ENCODE peak calls at places on chromosomes 13 and 19, in ten cellular contexts. One of them, this sample, is unnamed.

GRCh38 chr13:36251528-36251927 is 37.2 kb upstream of the SOHLH2 start:
- DNase-seq in H9: no peak
- DNase-seq in EL: no peak
- DNase-seq in progenitor cell of endocrine pancreas: no peak
- DNase-seq in stimulated activated naive CD4-positive, alpha-beta T cell: no peak
- DNase-seq in colonic mucosa: no peak
- DNase-seq in activated effector memory CD4-positive, alpha-beta T cell treated with anti-CD3 and anti-CD28 coated beads, Interleukin-2, amount 50 U/mL, for 16 hours: no peak
- DNase-seq in mesenchymal stem cell: no peak
- DNase-seq in pancreas: no peak
- DNase-seq in T-helper 2 cell: no peak
- DNase-seq in this sample: no peak

GRCh38 chr19:32189956-32190706 is 155.3 kb upstream of the ZNF507 start:
- DNase-seq in H9: no peak
- DNase-seq in EL: no peak
- DNase-seq in T-helper 2 cell: no peak
- DNase-seq in stimulated activated naive CD4-positive, alpha-beta T cell: no peak
- DNase-seq in mesenchymal stem cell: no peak
- DNase-seq in progenitor cell of endocrine pancreas: no peak
- DNase-seq in pancreas: no peak
- DNase-seq in activated effector memory CD4-positive, alpha-beta T cell treated with anti-CD3 and anti-CD28 coated beads, Interleukin-2, amount 50 U/mL, for 16 hours: no peak
- DNase-seq in colonic mucosa: no peak
- DNase-seq in this sample: no peak

GRCh38 chr13:41917641-41918040 is 43.3 kb downstream of the VWA8 start:
- DNase-seq in T-helper 2 cell: no peak
- DNase-seq in stimulated activated naive CD4-positive, alpha-beta T cell: no peak
- DNase-seq in progenitor cell of endocrine pancreas: no peak
- DNase-seq in EL: peak
- DNase-seq in H9: no peak
- DNase-seq in colonic mucosa: no peak
- DNase-seq in activated effector memory CD4-positive, alpha-beta T cell treated with anti-CD3 and anti-CD28 coated beads, Interleukin-2, amount 50 U/mL, for 16 hours: no peak
- DNase-seq in pancreas: no peak
- DNase-seq in mesenchymal stem cell: peak
- DNase-seq in this sample: no peak

GRCh38 chr19:51948979-51949378 is 21.7 kb downstream of the ZNF613 start:
- DNase-seq in EL: peak
- DNase-seq in progenitor cell of endocrine pancreas: no peak
- DNase-seq in activated effector memory CD4-positive, alpha-beta T cell treated with anti-CD3 and anti-CD28 coated beads, Interleukin-2, amount 50 U/mL, for 16 hours: no peak
- DNase-seq in mesenchymal stem cell: no peak
- DNase-seq in pancreas: peak
- DNase-seq in H9: no peak
- DNase-seq in stimulated activated naive CD4-positive, alpha-beta T cell: no peak
- DNase-seq in T-helper 2 cell: no peak
- DNase-seq in colonic mucosa: no peak
- DNase-seq in this sample: no peak

GRCh38 chr19:36019061-36019670 is 5.2 kb upstream of the ALKBH6 start:
- DNase-seq in pancreas: no peak
- DNase-seq in colonic mucosa: no peak
- DNase-seq in H9: no peak
- DNase-seq in T-helper 2 cell: no peak
- DNase-seq in progenitor cell of endocrine pancreas: no peak
- DNase-seq in mesenchymal stem cell: no peak
- DNase-seq in stimulated activated naive CD4-positive, alpha-beta T cell: no peak
- DNase-seq in activated effector memory CD4-positive, alpha-beta T cell treated with anti-CD3 and anti-CD28 coated beads, Interleukin-2, amount 50 U/mL, for 16 hours: no peak
- DNase-seq in EL: no peak
- DNase-seq in this sample: no peak

GRCh38 chr13:80338781-80339577 is 1.9 kb downstream of the SPRY2 start:
- DNase-seq in EL: peak
- DNase-seq in stimulated activated naive CD4-positive, alpha-beta T cell: no peak
- DNase-seq in pancreas: peak
- DNase-seq in T-helper 2 cell: no peak
- DNase-seq in progenitor cell of endocrine pancreas: peak
- DNase-seq in colonic mucosa: peak
- DNase-seq in activated effector memory CD4-positive, alpha-beta T cell treated with anti-CD3 and anti-CD28 coated beads, Interleukin-2, amount 50 U/mL, for 16 hours: no peak
- DNase-seq in mesenchymal stem cell: peak
- DNase-seq in H9: peak
- DNase-seq in this sample: peak

GRCh38 chr13:75458696-75459422 is 23.1 kb downstream of the TBC1D4 start:
- DNase-seq in activated effector memory CD4-positive, alpha-beta T cell treated with anti-CD3 and anti-CD28 coated beads, Interleukin-2, amount 50 U/mL, for 16 hours: no peak
- DNase-seq in H9: peak
- DNase-seq in progenitor cell of endocrine pancreas: no peak
- DNase-seq in mesenchymal stem cell: no peak
- DNase-seq in T-helper 2 cell: no peak
- DNase-seq in stimulated activated naive CD4-positive, alpha-beta T cell: no peak
- DNase-seq in EL: no peak
- DNase-seq in pancreas: peak
- DNase-seq in colonic mucosa: peak
- DNase-seq in this sample: peak

GRCh38 chr13:28179974-28180373 is 41.6 kb downstream of the PAN3 start:
- DNase-seq in H9: no peak
- DNase-seq in progenitor cell of endocrine pancreas: no peak
- DNase-seq in mesenchymal stem cell: no peak
- DNase-seq in EL: peak
- DNase-seq in colonic mucosa: no peak
- DNase-seq in T-helper 2 cell: no peak
- DNase-seq in pancreas: no peak
- DNase-seq in activated effector memory CD4-positive, alpha-beta T cell treated with anti-CD3 and anti-CD28 coated beads, Interleukin-2, amount 50 U/mL, for 16 hours: no peak
- DNase-seq in stimulated activated naive CD4-positive, alpha-beta T cell: no peak
- DNase-seq in this sample: no peak

GRCh38 chr13:31073859-31074718 is 87.6 kb downstream of the HSPH1 start:
- DNase-seq in EL: peak
- DNase-seq in T-helper 2 cell: no peak
- DNase-seq in pancreas: no peak
- DNase-seq in activated effector memory CD4-positive, alpha-beta T cell treated with anti-CD3 and anti-CD28 coated beads, Interleukin-2, amount 50 U/mL, for 16 hours: peak
- DNase-seq in progenitor cell of endocrine pancreas: no peak
- DNase-seq in colonic mucosa: no peak
- DNase-seq in stimulated activated naive CD4-positive, alpha-beta T cell: no peak
- DNase-seq in mesenchymal stem cell: peak
- DNase-seq in H9: no peak
- DNase-seq in this sample: no peak

GRCh38 chr13:76822691-76823267 is 63.4 kb downstream of the KCTD12 start:
- DNase-seq in T-helper 2 cell: no peak
- DNase-seq in activated effector memory CD4-positive, alpha-beta T cell treated with anti-CD3 and anti-CD28 coated beads, Interleukin-2, amount 50 U/mL, for 16 hours: no peak
- DNase-seq in EL: peak
- DNase-seq in stimulated activated naive CD4-positive, alpha-beta T cell: no peak
- DNase-seq in pancreas: no peak
- DNase-seq in colonic mucosa: no peak
- DNase-seq in H9: no peak
- DNase-seq in progenitor cell of endocrine pancreas: no peak
- DNase-seq in mesenchymal stem cell: peak
- DNase-seq in this sample: no peak

GRCh38 chr13:47100214-47100853 is 203.5 kb upstream of the HTR2A start:
- DNase-seq in pancreas: no peak
- DNase-seq in colonic mucosa: no peak
- DNase-seq in T-helper 2 cell: no peak
- DNase-seq in mesenchymal stem cell: peak
- DNase-seq in H9: no peak
- DNase-seq in stimulated activated naive CD4-positive, alpha-beta T cell: no peak
- DNase-seq in activated effector memory CD4-positive, alpha-beta T cell treated with anti-CD3 and anti-CD28 coated beads, Interleukin-2, amount 50 U/mL, for 16 hours: no peak
- DNase-seq in progenitor cell of endocrine pancreas: no peak
- DNase-seq in EL: no peak
- DNase-seq in this sample: no peak

GRCh38 chr13:78638216-78638615 is 20.7 kb downstream of the OBI1 start:
- DNase-seq in pancreas: no peak
- DNase-seq in stimulated activated naive CD4-positive, alpha-beta T cell: no peak
- DNase-seq in mesenchymal stem cell: no peak
- DNase-seq in EL: no peak
- DNase-seq in T-helper 2 cell: no peak
- DNase-seq in colonic mucosa: no peak
- DNase-seq in H9: no peak
- DNase-seq in activated effector memory CD4-positive, alpha-beta T cell treated with anti-CD3 and anti-CD28 coated beads, Interleukin-2, amount 50 U/mL, for 16 hours: no peak
- DNase-seq in progenitor cell of endocrine pancreas: no peak
- DNase-seq in this sample: no peak

GRCh38 chr19:14480695-14481069 is 5.5 kb upstream of the PTGER1 start:
- DNase-seq in progenitor cell of endocrine pancreas: no peak
- DNase-seq in pancreas: no peak
- DNase-seq in stimulated activated naive CD4-positive, alpha-beta T cell: no peak
- DNase-seq in mesenchymal stem cell: peak
- DNase-seq in EL: peak
- DNase-seq in colonic mucosa: no peak
- DNase-seq in activated effector memory CD4-positive, alpha-beta T cell treated with anti-CD3 and anti-CD28 coated beads, Interleukin-2, amount 50 U/mL, for 16 hours: no peak
- DNase-seq in T-helper 2 cell: no peak
- DNase-seq in H9: no peak
- DNase-seq in this sample: no peak

GRCh38 chr19:4583961-4584669 is 24.6 kb upstream of the SEMA6B start:
- DNase-seq in activated effector memory CD4-positive, alpha-beta T cell treated with anti-CD3 and anti-CD28 coated beads, Interleukin-2, amount 50 U/mL, for 16 hours: no peak
- DNase-seq in mesenchymal stem cell: peak
- DNase-seq in progenitor cell of endocrine pancreas: no peak
- DNase-seq in T-helper 2 cell: no peak
- DNase-seq in colonic mucosa: peak
- DNase-seq in H9: peak
- DNase-seq in pancreas: no peak
- DNase-seq in EL: no peak
- DNase-seq in stimulated activated naive CD4-positive, alpha-beta T cell: no peak
- DNase-seq in this sample: no peak

GRCh38 chr19:46173886-46174475 is 25.9 kb downstream of the IGFL2 start:
- DNase-seq in H9: no peak
- DNase-seq in EL: no peak
- DNase-seq in progenitor cell of endocrine pancreas: no peak
- DNase-seq in mesenchymal stem cell: no peak
- DNase-seq in T-helper 2 cell: no peak
- DNase-seq in stimulated activated naive CD4-positive, alpha-beta T cell: no peak
- DNase-seq in activated effector memory CD4-positive, alpha-beta T cell treated with anti-CD3 and anti-CD28 coated beads, Interleukin-2, amount 50 U/mL, for 16 hours: no peak
- DNase-seq in colonic mucosa: no peak
- DNase-seq in pancreas: no peak
- DNase-seq in this sample: no peak

GRCh38 chr19:4803736-4804695 is 12.5 kb downstream of the FEM1A start:
- DNase-seq in EL: peak
- DNase-seq in H9: peak
- DNase-seq in colonic mucosa: peak
- DNase-seq in progenitor cell of endocrine pancreas: peak
- DNase-seq in stimulated activated naive CD4-positive, alpha-beta T cell: peak
- DNase-seq in pancreas: peak
- DNase-seq in mesenchymal stem cell: peak
- DNase-seq in activated effector memory CD4-positive, alpha-beta T cell treated with anti-CD3 and anti-CD28 coated beads, Interleukin-2, amount 50 U/mL, for 16 hours: peak
- DNase-seq in T-helper 2 cell: no peak
- DNase-seq in this sample: peak

GRCh38 chr13:41060723-41061074 is 610 bp upstream of the WBP4 start:
- DNase-seq in stimulated activated naive CD4-positive, alpha-beta T cell: peak
- DNase-seq in activated effector memory CD4-positive, alpha-beta T cell treated with anti-CD3 and anti-CD28 coated beads, Interleukin-2, amount 50 U/mL, for 16 hours: peak
- DNase-seq in H9: peak
- DNase-seq in progenitor cell of endocrine pancreas: peak
- DNase-seq in colonic mucosa: peak
- DNase-seq in EL: peak
- DNase-seq in T-helper 2 cell: peak
- DNase-seq in mesenchymal stem cell: peak
- DNase-seq in pancreas: peak
- DNase-seq in this sample: peak

GRCh38 chr13:114161644-114162532 is 17.2 kb upstream of the CFAP97D2 start:
- DNase-seq in activated effector memory CD4-positive, alpha-beta T cell treated with anti-CD3 and anti-CD28 coated beads, Interleukin-2, amount 50 U/mL, for 16 hours: peak
- DNase-seq in T-helper 2 cell: no peak
- DNase-seq in H9: no peak
- DNase-seq in pancreas: no peak
- DNase-seq in colonic mucosa: peak
- DNase-seq in progenitor cell of endocrine pancreas: no peak
- DNase-seq in mesenchymal stem cell: no peak
- DNase-seq in stimulated activated naive CD4-positive, alpha-beta T cell: peak
- DNase-seq in EL: peak
- DNase-seq in this sample: peak

GRCh38 chr13:50082426-50083283 is 67.4 kb downstream of the KCNRG start:
- DNase-seq in mesenchymal stem cell: peak
- DNase-seq in EL: peak
- DNase-seq in stimulated activated naive CD4-positive, alpha-beta T cell: peak
- DNase-seq in colonic mucosa: peak
- DNase-seq in pancreas: peak
- DNase-seq in progenitor cell of endocrine pancreas: peak
- DNase-seq in H9: peak
- DNase-seq in activated effector memory CD4-positive, alpha-beta T cell treated with anti-CD3 and anti-CD28 coated beads, Interleukin-2, amount 50 U/mL, for 16 hours: peak
- DNase-seq in T-helper 2 cell: peak
- DNase-seq in this sample: peak

GRCh38 chr13:50357586-50358118 is 342.4 kb downstream of the KCNRG start:
- DNase-seq in progenitor cell of endocrine pancreas: no peak
- DNase-seq in colonic mucosa: no peak
- DNase-seq in EL: peak
- DNase-seq in H9: no peak
- DNase-seq in pancreas: no peak
- DNase-seq in activated effector memory CD4-positive, alpha-beta T cell treated with anti-CD3 and anti-CD28 coated beads, Interleukin-2, amount 50 U/mL, for 16 hours: no peak
- DNase-seq in mesenchymal stem cell: peak
- DNase-seq in T-helper 2 cell: no peak
- DNase-seq in stimulated activated naive CD4-positive, alpha-beta T cell: no peak
- DNase-seq in this sample: no peak

GRCh38 chr13:53200498-53201453 is 172.2 kb downstream of the OLFM4 start:
- DNase-seq in EL: peak
- DNase-seq in progenitor cell of endocrine pancreas: peak
- DNase-seq in stimulated activated naive CD4-positive, alpha-beta T cell: no peak
- DNase-seq in T-helper 2 cell: no peak
- DNase-seq in colonic mucosa: peak
- DNase-seq in mesenchymal stem cell: peak
- DNase-seq in pancreas: peak
- DNase-seq in activated effector memory CD4-positive, alpha-beta T cell treated with anti-CD3 and anti-CD28 coated beads, Interleukin-2, amount 50 U/mL, for 16 hours: no peak
- DNase-seq in H9: peak
- DNase-seq in this sample: peak

GRCh38 chr13:110715395-110716234 is 2.1 kb downstream of the ING1 start:
- DNase-seq in H9: peak
- DNase-seq in pancreas: peak
- DNase-seq in EL: peak
- DNase-seq in mesenchymal stem cell: peak
- DNase-seq in colonic mucosa: peak
- DNase-seq in T-helper 2 cell: peak
- DNase-seq in activated effector memory CD4-positive, alpha-beta T cell treated with anti-CD3 and anti-CD28 coated beads, Interleukin-2, amount 50 U/mL, for 16 hours: peak
- DNase-seq in stimulated activated naive CD4-positive, alpha-beta T cell: peak
- DNase-seq in progenitor cell of endocrine pancreas: peak
- DNase-seq in this sample: peak

GRCh38 chr19:33196446-33197193 is 2.5 kb downstream of the LRP3 start:
- DNase-seq in H9: no peak
- DNase-seq in colonic mucosa: no peak
- DNase-seq in mesenchymal stem cell: no peak
- DNase-seq in EL: no peak
- DNase-seq in progenitor cell of endocrine pancreas: no peak
- DNase-seq in activated effector memory CD4-positive, alpha-beta T cell treated with anti-CD3 and anti-CD28 coated beads, Interleukin-2, amount 50 U/mL, for 16 hours: no peak
- DNase-seq in stimulated activated naive CD4-positive, alpha-beta T cell: no peak
- DNase-seq in T-helper 2 cell: no peak
- DNase-seq in pancreas: peak
- DNase-seq in this sample: no peak

GRCh38 chr19:46746281-46746965 is at the start of gene STRN4:
- DNase-seq in EL: peak
- DNase-seq in progenitor cell of endocrine pancreas: peak
- DNase-seq in H9: no peak
- DNase-seq in colonic mucosa: no peak
- DNase-seq in pancreas: no peak
- DNase-seq in activated effector memory CD4-positive, alpha-beta T cell treated with anti-CD3 and anti-CD28 coated beads, Interleukin-2, amount 50 U/mL, for 16 hours: peak
- DNase-seq in T-helper 2 cell: peak
- DNase-seq in stimulated activated naive CD4-positive, alpha-beta T cell: peak
- DNase-seq in mesenchymal stem cell: peak
- DNase-seq in this sample: peak

GRCh38 chr19:925912-926594 is at the start of gene ARID3A:
- DNase-seq in T-helper 2 cell: no peak
- DNase-seq in activated effector memory CD4-positive, alpha-beta T cell treated with anti-CD3 and anti-CD28 coated beads, Interleukin-2, amount 50 U/mL, for 16 hours: no peak
- DNase-seq in pancreas: peak
- DNase-seq in progenitor cell of endocrine pancreas: no peak
- DNase-seq in mesenchymal stem cell: no peak
- DNase-seq in EL: no peak
- DNase-seq in H9: peak
- DNase-seq in colonic mucosa: peak
- DNase-seq in stimulated activated naive CD4-positive, alpha-beta T cell: no peak
- DNase-seq in this sample: peak

GRCh38 chr19:2974342-2974932 is 2.9 kb upstream of the TLE6 start:
- DNase-seq in pancreas: no peak
- DNase-seq in colonic mucosa: peak
- DNase-seq in stimulated activated naive CD4-positive, alpha-beta T cell: no peak
- DNase-seq in H9: no peak
- DNase-seq in T-helper 2 cell: no peak
- DNase-seq in progenitor cell of endocrine pancreas: no peak
- DNase-seq in EL: no peak
- DNase-seq in mesenchymal stem cell: peak
- DNase-seq in activated effector memory CD4-positive, alpha-beta T cell treated with anti-CD3 and anti-CD28 coated beads, Interleukin-2, amount 50 U/mL, for 16 hours: no peak
- DNase-seq in this sample: no peak

GRCh38 chr13:113122571-113123225 is at the start of gene F10:
- DNase-seq in T-helper 2 cell: no peak
- DNase-seq in activated effector memory CD4-positive, alpha-beta T cell treated with anti-CD3 and anti-CD28 coated beads, Interleukin-2, amount 50 U/mL, for 16 hours: peak
- DNase-seq in progenitor cell of endocrine pancreas: peak
- DNase-seq in colonic mucosa: peak
- DNase-seq in pancreas: peak
- DNase-seq in mesenchymal stem cell: peak
- DNase-seq in stimulated activated naive CD4-positive, alpha-beta T cell: no peak
- DNase-seq in H9: peak
- DNase-seq in EL: peak
- DNase-seq in this sample: peak

GRCh38 chr13:109999659-110000533 is 213.5 kb upstream of the IRS2 start:
- DNase-seq in mesenchymal stem cell: no peak
- DNase-seq in H9: no peak
- DNase-seq in progenitor cell of endocrine pancreas: no peak
- DNase-seq in pancreas: no peak
- DNase-seq in colonic mucosa: no peak
- DNase-seq in EL: no peak
- DNase-seq in activated effector memory CD4-positive, alpha-beta T cell treated with anti-CD3 and anti-CD28 coated beads, Interleukin-2, amount 50 U/mL, for 16 hours: no peak
- DNase-seq in stimulated activated naive CD4-positive, alpha-beta T cell: no peak
- DNase-seq in T-helper 2 cell: no peak
- DNase-seq in this sample: no peak